ENCODE peak calls at places on chromosomes 6 and 20, in ten cellular contexts. M, I, A, S, W, J, L, V, P and Z are unnamed samples.

GRCh38 chr6:4021862-4022715 is 56.8 kb downstream of the FAM217A start:
- DNase-seq in M (no peak), I (no peak), A (peak; percentile 31), S (no peak), W (no peak), J (no peak), L (no peak), V (no peak), P (no peak), Z (no peak)

GRCh38 chr20:47300071-47300470 is 56.4 kb downstream of the ZMYND8 start:
- DNase-seq in M (no peak), I (no peak), A (peak; percentile 82), S (no peak), W (no peak), J (no peak), L (no peak), V (no peak), P (no peak), Z (no peak)

GRCh38 chr6:160344281-160344680 is 3.9 kb upstream of the SLC22A3 start:
- DNase-seq in M (no peak), I (no peak), A (no peak), S (no peak), W (no peak), J (no peak), L (no peak), V (no peak), P (no peak), Z (no peak)

GRCh38 chr6:163711071-163711470 is 296.6 kb downstream of the QKI start:
- DNase-seq in M (no peak), I (no peak), A (no peak), S (no peak), W (no peak), J (no peak), L (no peak), V (no peak), P (no peak), Z (no peak)

GRCh38 chr6:26474439-26474881 is 16.7 kb downstream of the BTN2A1 start:
- DNase-seq in M (no peak), I (no peak), A (no peak), S (no peak), W (no peak), J (no peak), L (no peak), V (no peak), P (peak; percentile 28), Z (peak; percentile 16)

GRCh38 chr20:1935696-1936366 is 40.6 kb downstream of the SIRPA start:
- DNase-seq in M (no peak), I (no peak), A (no peak), S (peak; percentile 47), W (no peak), J (no peak), L (peak; percentile 30), V (no peak), P (peak; percentile 92), Z (no peak)

GRCh38 chr20:14826926-14827325 is 489.5 kb upstream of the FLRT3 start:
- DNase-seq in M (no peak), I (no peak), A (no peak), S (no peak), W (no peak), J (no peak), L (no peak), V (no peak), P (no peak), Z (no peak)

GRCh38 chr6:5752282-5752681 is 254.4 kb downstream of the NRN1 start:
- DNase-seq in M (peak; percentile 33), I (peak; percentile 86), A (peak; percentile 73), S (no peak), W (no peak), J (no peak), L (no peak), V (no peak), P (peak; percentile 70), Z (peak; percentile 75)

GRCh38 chr20:31956556-31957220 is 4.8 kb upstream of the PDRG1 start:
- DNase-seq in M (no peak), I (no peak), A (no peak), S (no peak), W (no peak), J (no peak), L (no peak), V (no peak), P (no peak), Z (no peak)

GRCh38 chr6:849075-849506 is 156.2 kb upstream of the EXOC2 start:
- DNase-seq in M (no peak), I (no peak), A (no peak), S (no peak), W (no peak), J (no peak), L (no peak), V (no peak), P (no peak), Z (no peak)

GRCh38 chr6:40407239-40407638 is 179.9 kb downstream of the LRFN2 start:
- DNase-seq in M (no peak), I (no peak), A (no peak), S (no peak), W (no peak), J (no peak), L (no peak), V (no peak), P (no peak), Z (no peak)

GRCh38 chr20:51313275-51313898 is 229.1 kb downstream of the NFATC2 start:
- DNase-seq in M (no peak), I (peak; percentile 52), A (no peak), S (peak; percentile 25), W (no peak), J (no peak), L (no peak), V (no peak), P (no peak), Z (no peak)

GRCh38 chr20:62753626-62754025 is 42.6 kb upstream of the MRGBP start:
- DNase-seq in M (no peak), I (no peak), A (no peak), S (no peak), W (no peak), J (no peak), L (peak; percentile 54), V (no peak), P (no peak), Z (no peak)

GRCh38 chr20:7379621-7380220 is 560.5 kb downstream of the HAO1 start:
- DNase-seq in M (no peak), I (no peak), A (peak; percentile 20), S (no peak), W (no peak), J (no peak), L (no peak), V (no peak), P (no peak), Z (no peak)

GRCh38 chr6:7311171-7311570 is 1.8 kb downstream of the SSR1 start:
- DNase-seq in M (no peak), I (no peak), A (peak; percentile 4), S (no peak), W (no peak), J (no peak), L (no peak), V (no peak), P (no peak), Z (peak; percentile 16)

GRCh38 chr6:19896580-19897010 is 59.4 kb downstream of the ID4 start:
- DNase-seq in M (no peak), I (no peak), A (no peak), S (no peak), W (no peak), J (no peak), L (no peak), V (no peak), P (no peak), Z (no peak)

GRCh38 chr20:50587291-50587961 is 77.2 kb downstream of the PTPN1 start:
- DNase-seq in M (no peak), I (no peak), A (no peak), S (no peak), W (no peak), J (no peak), L (no peak), V (no peak), P (no peak), Z (no peak)

GRCh38 chr6:159117541-159117940 is 51.7 kb upstream of the FNDC1 start:
- DNase-seq in M (no peak), I (no peak), A (no peak), S (no peak), W (no peak), J (no peak), L (no peak), V (no peak), P (peak; percentile 54), Z (no peak)

GRCh38 chr6:125114248-125114858 is 39.2 kb upstream of the TPD52L1 start:
- DNase-seq in M (no peak), I (no peak), A (peak; percentile 67), S (no peak), W (peak; percentile 29), J (no peak), L (peak; percentile 67), V (no peak), P (peak; percentile 68), Z (peak; percentile 57)

GRCh38 chr6:137237413-137238170 is 18.4 kb upstream of the IFNGR1 start:
- DNase-seq in M (peak; percentile 58), I (no peak), A (peak; percentile 79), S (no peak), W (no peak), J (no peak), L (no peak), V (no peak), P (no peak), Z (no peak)

GRCh38 chr20:25750765-25751696 is 54.4 kb upstream of the ZNF337 start:
- DNase-seq in M (no peak), I (peak; percentile 88), A (peak; percentile 39), S (no peak), W (peak; percentile 78), J (peak; percentile 26), L (peak; percentile 83), V (peak; percentile 29), P (peak; percentile 46), Z (peak; percentile 95)